ENCODE peak calls at places on chromosomes 6 and 20, in eight cellular contexts. Y is colonic mucosa, U is fibroblast of lung, E is HL-60, F is AG04450, G is upper lobe of left lung, V is MM.1S, T is adrenal gland. P is an unnamed sample. For H3K27me3, the result is how much of the 10 kb centered on the place peaks cover.

GRCh38 chr20:54643761-54644160 is 168.4 kb downstream of the DOK5 start:
- DNase-seq in Y (no peak), U (peak), E (no peak), F (peak), G (no peak), V (no peak), T (no peak), P (no peak)

GRCh38 chr6:71887006-71887743 is 825 bp downstream of the RIMS1 start:
- DNase-seq in Y (no peak), U (no peak), E (no peak), F (no peak), G (peak), V (no peak), T (no peak), P (no peak)

GRCh38 chr20:62426678-62427077 is 661 bp downstream of the RBBP8NL start:
- DNase-seq in Y (peak), U (no peak), E (no peak), F (no peak), G (peak), V (no peak), T (no peak), P (no peak)

GRCh38 chr6:67102743-67103142 is 1395.7 kb upstream of the EYS start:
- DNase-seq in Y (no peak), U (no peak), E (no peak), F (no peak), G (no peak), V (no peak), T (no peak), P (no peak)

GRCh38 chr20:47489448-47489872 is 12.2 kb upstream of the NCOA3 start:
- DNase-seq in Y (no peak), U (no peak), E (peak), F (no peak), G (no peak), V (peak), T (peak), P (no peak)

GRCh38 chr6:3844097-3844463 is 5.1 kb upstream of the FAM50B start:
- DNase-seq in Y (no peak), U (peak), E (no peak), F (no peak), G (no peak), V (no peak), T (no peak), P (no peak)

GRCh38 chr6:55866110-55866509 is 9.3 kb downstream of the BMP5 start:
- DNase-seq in Y (no peak), U (peak), E (no peak), F (no peak), G (no peak), V (no peak), T (no peak), P (no peak)

GRCh38 chr6:169084067-169084466 is 169.6 kb downstream of the THBS2 start:
- DNase-seq in Y (no peak), U (no peak), E (no peak), F (no peak), G (no peak), V (no peak), T (no peak), P (no peak)

GRCh38 chr6:139378882-139379341 is 4.5 kb upstream of the CITED2 start:
- DNase-seq in Y (no peak), U (peak), E (no peak), F (no peak), G (no peak), V (no peak), T (no peak), P (no peak)

GRCh38 chr6:70277480-70277879 is 25.4 kb downstream of the COL9A1 start:
- DNase-seq in Y (no peak), U (peak), E (no peak), F (no peak), G (no peak), V (no peak), T (no peak), P (no peak)

GRCh38 chr6:131949909-131950766 is 1.0 kb downstream of the CCN2 start:
- DNase-seq in Y (peak), U (peak), E (no peak), F (peak), G (peak), V (peak), T (peak), P (peak)

GRCh38 chr20:9241232-9241692 is 172.4 kb downstream of the PLCB4 start:
- DNase-seq in Y (no peak), U (peak), E (no peak), F (no peak), G (no peak), V (no peak), T (no peak), P (no peak)

GRCh38 chr20:37534401-37535157 is 6.9 kb upstream of the BLCAP start:
- DNase-seq in Y (peak), U (peak), E (no peak), F (no peak), G (no peak), V (peak), T (peak), P (peak)

GRCh38 chr6:157148391-157149323 is 174.7 kb downstream of the TMEM242 start:
- DNase-seq in Y (no peak), U (peak), E (no peak), F (peak), G (peak), V (no peak), T (peak), P (peak)

GRCh38 chr20:38260025-38260377 is 534 bp downstream of the KIAA1755 start:
- DNase-seq in Y (no peak), U (peak), E (no peak), F (no peak), G (no peak), V (no peak), T (no peak), P (no peak)

GRCh38 chr6:137811121-137811911 is 55.7 kb upstream of the TNFAIP3 start:
- DNase-seq in Y (peak), U (peak), E (peak), F (peak), G (no peak), V (peak), T (peak), P (no peak)

GRCh38 chr6:136063095-136063494 is 187.0 kb downstream of the MTFR2 start:
- DNase-seq in Y (no peak), U (peak), E (no peak), F (no peak), G (no peak), V (no peak), T (no peak), P (no peak)

GRCh38 chr20:20096421-20096820 is 44.1 kb downstream of the CFAP61 start:
- DNase-seq in Y (no peak), U (no peak), E (no peak), F (no peak), G (no peak), V (no peak), T (no peak), P (no peak)

GRCh38 chr20:3313681-3314080 is 74.7 kb upstream of the SLC4A11 start:
- DNase-seq in Y (no peak), U (no peak), E (peak), F (no peak), G (no peak), V (no peak), T (peak), P (no peak)

GRCh38 chr20:56504373-56505005 is 20.1 kb upstream of the FAM209A start:
- DNase-seq in Y (no peak), U (no peak), E (no peak), F (no peak), G (no peak), V (no peak), T (no peak), P (no peak)

GRCh38 chr20:32321390-32321789 is 36.7 kb upstream of the ASXL1 start:
- DNase-seq in Y (no peak), U (no peak), E (no peak), F (no peak), G (no peak), V (no peak), T (no peak), P (no peak)

GRCh38 chr6:9025796-9026195 is 590.5 kb upstream of the SLC35B3 start:
- DNase-seq in Y (no peak), U (no peak), E (no peak), F (no peak), G (no peak), V (no peak), T (no peak), P (no peak)

GRCh38 chr6:163180874-163181541 is 233.5 kb upstream of the QKI start:
- DNase-seq in Y (no peak), U (peak), E (peak), F (no peak), G (no peak), V (no peak), T (peak), P (peak)

GRCh38 chr6:100573169-100573568 is 108.4 kb upstream of the SIM1 start:
- DNase-seq in Y (no peak), U (peak), E (no peak), F (no peak), G (no peak), V (no peak), T (no peak), P (peak)

GRCh38 chr6:2909718-2910117 is 6.6 kb upstream of the SERPINB9 start:
- DNase-seq in Y (no peak), U (peak), E (no peak), F (no peak), G (no peak), V (no peak), T (no peak), P (no peak)

GRCh38 chr6:168217216-168217879 is 102.2 kb downstream of the DACT2 start:
- DNase-seq in Y (no peak), U (no peak), E (no peak), F (no peak), G (peak), V (no peak), T (no peak), P (no peak)

GRCh38 chr6:166687070-166687469 is 60.0 kb upstream of the RPS6KA2 start:
- DNase-seq in Y (no peak), U (no peak), E (no peak), F (no peak), G (no peak), V (no peak), T (no peak), P (no peak)
- H3K27me3 ChIP-seq in Y (under half), U (under half), E (under half), F (under half), G (under half), V (under half), T (under half), P (under half)

GRCh38 chr6:116229287-116229913 is 24.5 kb downstream of the TSPYL4 start:
- DNase-seq in Y (peak), U (peak), E (no peak), F (peak), G (no peak), V (no peak), T (peak), P (peak)
- H3K4me3 ChIP-seq in Y (no peak), U (peak), E (no peak), F (peak), G (no peak), V (no peak), T (no peak), P (peak)

DNA sequence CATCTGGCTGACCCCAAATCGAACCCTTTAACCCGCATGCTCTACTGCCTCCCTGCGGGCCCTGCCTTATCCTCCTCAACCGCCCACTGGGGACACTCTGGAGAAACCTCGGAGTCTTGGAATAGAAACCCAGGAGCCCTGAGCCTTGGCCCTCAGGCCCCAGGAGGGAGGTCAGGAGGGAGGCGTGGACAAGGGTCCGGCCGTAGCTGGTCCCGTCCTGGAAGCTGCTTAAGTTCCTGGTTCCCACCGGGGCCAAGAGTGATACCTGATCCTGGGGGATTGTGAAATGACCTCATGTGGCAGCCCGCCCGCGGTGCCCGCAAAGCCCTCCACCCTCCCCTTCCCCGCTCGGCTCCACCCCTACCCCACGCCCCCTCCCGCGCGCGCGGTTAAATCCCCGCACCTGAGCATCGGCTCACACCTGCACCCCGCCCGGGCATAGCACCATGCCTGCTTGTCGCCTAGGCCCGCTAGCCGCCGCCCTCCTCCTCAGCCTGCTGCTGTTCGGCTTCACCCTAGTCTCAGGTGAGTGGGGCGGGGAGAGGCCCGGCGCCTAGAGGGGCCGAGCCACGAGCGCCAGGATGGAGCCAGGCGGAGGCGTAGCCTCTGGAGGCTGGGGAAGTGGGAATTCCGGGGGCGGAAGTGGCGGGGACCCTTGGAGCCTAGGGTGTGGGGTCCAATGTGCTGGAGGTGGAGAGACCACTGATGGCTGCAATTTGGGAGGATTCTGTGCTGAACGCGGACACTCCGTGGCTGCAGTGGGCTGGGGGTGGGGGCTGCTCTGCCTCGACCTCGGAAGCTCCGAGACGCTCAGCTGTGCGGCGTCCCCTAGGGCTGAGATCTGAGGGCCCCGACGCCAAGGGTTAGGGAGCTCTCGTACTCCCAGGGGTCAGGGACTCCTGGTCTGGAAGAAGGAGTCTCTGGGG is at the start of gene WFDC2:
- DNase-seq in Y (peak), U (no peak), E (no peak), F (no peak), G (peak), V (no peak), T (no peak), P (no peak)
- TF ChIP-seq CTCF in Y (no peak), U (no peak), E (no peak), F (no peak), G (no peak), V (no peak), T (no peak), P (no peak)

GRCh38 chr20:1313236-1313964 is 15.5 kb downstream of the SDCBP2 start:
- DNase-seq in Y (peak), U (peak), E (no peak), F (no peak), G (peak), V (peak), T (peak), P (peak)
- H3K27me3 ChIP-seq in Y (under half), U (under half), E (under half), F (under half), G (under half), V (under half), T (under half), P (under half)

GRCh38 chr6:73293331-73293730 is 30.3 kb upstream of the KHDC1 start:
- DNase-seq in Y (no peak), U (no peak), E (no peak), F (no peak), G (no peak), V (no peak), T (no peak), P (no peak)
- H3K4me3 ChIP-seq in Y (no peak), U (no peak), E (no peak), F (no peak), G (no peak), V (no peak), T (no peak), P (no peak)

GRCh38 chr6:14584450-14584849 is 466.9 kb downstream of the CD83 start:
- DNase-seq in Y (no peak), U (peak), E (no peak), F (no peak), G (no peak), V (no peak), T (no peak), P (no peak)
- TF ChIP-seq CTCF in Y (no peak), U (peak), E (no peak), F (peak), G (no peak), V (no peak), T (no peak), P (no peak)

GRCh38 chr6:79922018-79922417 is 25.3 kb downstream of the ELOVL4 start:
- DNase-seq in Y (no peak), U (no peak), E (no peak), F (no peak), G (no peak), V (no peak), T (no peak), P (no peak)
- H3K27me3 ChIP-seq in Y (under half), U (under half), E (under half), F (under half), G (under half), V (under half), T (under half), P (under half)

GRCh38 chr20:21513881-21514540 is at the start of gene NKX2-2:
- DNase-seq in Y (no peak), U (peak), E (no peak), F (no peak), G (peak), V (no peak), T (peak), P (no peak)
- H3K4me3 ChIP-seq in Y (no peak), U (no peak), E (no peak), F (no peak), G (peak), V (no peak), T (no peak), P (no peak)

GRCh38 chr6:158629376-158630221 is 14.9 kb downstream of the DYNLT1 start:
- DNase-seq in Y (peak), U (no peak), E (no peak), F (no peak), G (no peak), V (no peak), T (peak), P (no peak)
- TF ChIP-seq CTCF in Y (no peak), U (no peak), E (no peak), F (no peak), G (no peak), V (no peak), T (peak), P (peak)

P was measured in BE2C.